ENCODE peak calls at places on chromosomes 13 and 19, in five cellular contexts. One of them, this sample, is unnamed.

GRCh38 chr19:32662186-32662585 is 12.8 kb downstream of the ANKRD27 start:
- DNase-seq in NB4: peak; percentile 62
- DNase-seq in foreskin fibroblast: no peak
- DNase-seq in activated T-helper 1 cell treated with anti-CD3 and anti-CD28 coated beads, Interleukin-12 subunit alpha, Interleukin-12 subunit beta, Interleukin-2, Interleukin-4 antibody, amounts not matched to agents 30 ng/mL and 10 ng/mL and 1 ng/mL, durations not matched to agents 14 hours and 24 hours and 36 hours: no peak
- DNase-seq in heart left ventricle: no peak
- DNase-seq in this sample: no peak

GRCh38 chr13:49374585-49375290 is 69.1 kb downstream of the CAB39L start:
- DNase-seq in NB4: peak; percentile 11
- DNase-seq in foreskin fibroblast: peak; percentile 84
- DNase-seq in activated T-helper 1 cell treated with anti-CD3 and anti-CD28 coated beads, Interleukin-12 subunit alpha, Interleukin-12 subunit beta, Interleukin-2, Interleukin-4 antibody, amounts not matched to agents 30 ng/mL and 10 ng/mL and 1 ng/mL, durations not matched to agents 14 hours and 24 hours and 36 hours: no peak
- DNase-seq in heart left ventricle: no peak
- DNase-seq in this sample: no peak

GRCh38 chr13:66635526-66635925 is 594.6 kb downstream of the PCDH9 start:
- DNase-seq in NB4: no peak
- DNase-seq in foreskin fibroblast: peak; percentile 70
- DNase-seq in activated T-helper 1 cell treated with anti-CD3 and anti-CD28 coated beads, Interleukin-12 subunit alpha, Interleukin-12 subunit beta, Interleukin-2, Interleukin-4 antibody, amounts not matched to agents 30 ng/mL and 10 ng/mL and 1 ng/mL, durations not matched to agents 14 hours and 24 hours and 36 hours: no peak
- DNase-seq in heart left ventricle: no peak
- DNase-seq in this sample: no peak

GRCh38 chr19:54457773-54458647 is 5.6 kb downstream of the LENG9 start:
- DNase-seq in NB4: no peak
- DNase-seq in foreskin fibroblast: no peak
- DNase-seq in activated T-helper 1 cell treated with anti-CD3 and anti-CD28 coated beads, Interleukin-12 subunit alpha, Interleukin-12 subunit beta, Interleukin-2, Interleukin-4 antibody, amounts not matched to agents 30 ng/mL and 10 ng/mL and 1 ng/mL, durations not matched to agents 14 hours and 24 hours and 36 hours: no peak
- DNase-seq in heart left ventricle: no peak
- DNase-seq in this sample: no peak

GRCh38 chr19:57769345-57770131 is at the start of gene ZNF586:
- DNase-seq in NB4: peak; percentile 90
- DNase-seq in foreskin fibroblast: peak; percentile 88
- DNase-seq in activated T-helper 1 cell treated with anti-CD3 and anti-CD28 coated beads, Interleukin-12 subunit alpha, Interleukin-12 subunit beta, Interleukin-2, Interleukin-4 antibody, amounts not matched to agents 30 ng/mL and 10 ng/mL and 1 ng/mL, durations not matched to agents 14 hours and 24 hours and 36 hours: peak; percentile 85
- DNase-seq in heart left ventricle: peak; percentile 95
- DNase-seq in this sample: peak; percentile 99

GRCh38 chr13:35600137-35600536 is 123.6 kb upstream of the MAB21L1 start:
- DNase-seq in NB4: no peak
- DNase-seq in foreskin fibroblast: no peak
- DNase-seq in activated T-helper 1 cell treated with anti-CD3 and anti-CD28 coated beads, Interleukin-12 subunit alpha, Interleukin-12 subunit beta, Interleukin-2, Interleukin-4 antibody, amounts not matched to agents 30 ng/mL and 10 ng/mL and 1 ng/mL, durations not matched to agents 14 hours and 24 hours and 36 hours: no peak
- DNase-seq in heart left ventricle: no peak
- DNase-seq in this sample: no peak

GRCh38 chr19:36514012-36514612 is 14.0 kb downstream of the ZNF260 start:
- DNase-seq in NB4: no peak
- DNase-seq in foreskin fibroblast: no peak
- DNase-seq in activated T-helper 1 cell treated with anti-CD3 and anti-CD28 coated beads, Interleukin-12 subunit alpha, Interleukin-12 subunit beta, Interleukin-2, Interleukin-4 antibody, amounts not matched to agents 30 ng/mL and 10 ng/mL and 1 ng/mL, durations not matched to agents 14 hours and 24 hours and 36 hours: no peak
- DNase-seq in heart left ventricle: no peak
- DNase-seq in this sample: no peak

GRCh38 chr13:90910240-90910639 is 437.2 kb upstream of the MIR17HG start:
- DNase-seq in NB4: no peak
- DNase-seq in foreskin fibroblast: no peak
- DNase-seq in activated T-helper 1 cell treated with anti-CD3 and anti-CD28 coated beads, Interleukin-12 subunit alpha, Interleukin-12 subunit beta, Interleukin-2, Interleukin-4 antibody, amounts not matched to agents 30 ng/mL and 10 ng/mL and 1 ng/mL, durations not matched to agents 14 hours and 24 hours and 36 hours: no peak
- DNase-seq in heart left ventricle: no peak
- DNase-seq in this sample: no peak

GRCh38 chr19:7772752-7773291 is 9.8 kb downstream of the CLEC4M start:
- DNase-seq in NB4: peak; percentile 96
- DNase-seq in foreskin fibroblast: no peak
- DNase-seq in activated T-helper 1 cell treated with anti-CD3 and anti-CD28 coated beads, Interleukin-12 subunit alpha, Interleukin-12 subunit beta, Interleukin-2, Interleukin-4 antibody, amounts not matched to agents 30 ng/mL and 10 ng/mL and 1 ng/mL, durations not matched to agents 14 hours and 24 hours and 36 hours: no peak
- DNase-seq in heart left ventricle: no peak
- DNase-seq in this sample: no peak

GRCh38 chr13:85864963-85865530 is 65.8 kb upstream of the SLITRK6 start:
- DNase-seq in NB4: peak; percentile 36
- DNase-seq in foreskin fibroblast: no peak
- DNase-seq in activated T-helper 1 cell treated with anti-CD3 and anti-CD28 coated beads, Interleukin-12 subunit alpha, Interleukin-12 subunit beta, Interleukin-2, Interleukin-4 antibody, amounts not matched to agents 30 ng/mL and 10 ng/mL and 1 ng/mL, durations not matched to agents 14 hours and 24 hours and 36 hours: no peak
- DNase-seq in heart left ventricle: no peak
- DNase-seq in this sample: peak; percentile 78

GRCh38 chr19:27672309-27673047 is 1540.5 kb downstream of the UQCRFS1 start:
- DNase-seq in NB4: no peak
- DNase-seq in foreskin fibroblast: no peak
- DNase-seq in activated T-helper 1 cell treated with anti-CD3 and anti-CD28 coated beads, Interleukin-12 subunit alpha, Interleukin-12 subunit beta, Interleukin-2, Interleukin-4 antibody, amounts not matched to agents 30 ng/mL and 10 ng/mL and 1 ng/mL, durations not matched to agents 14 hours and 24 hours and 36 hours: no peak
- DNase-seq in heart left ventricle: peak; percentile 72
- DNase-seq in this sample: no peak

GRCh38 chr19:3132971-3133792 is 2.7 kb upstream of the GNA15 start:
- DNase-seq in NB4: peak; percentile 92
- DNase-seq in foreskin fibroblast: peak; percentile 79
- DNase-seq in activated T-helper 1 cell treated with anti-CD3 and anti-CD28 coated beads, Interleukin-12 subunit alpha, Interleukin-12 subunit beta, Interleukin-2, Interleukin-4 antibody, amounts not matched to agents 30 ng/mL and 10 ng/mL and 1 ng/mL, durations not matched to agents 14 hours and 24 hours and 36 hours: peak; percentile 81
- DNase-seq in heart left ventricle: peak; percentile 70
- DNase-seq in this sample: no peak

GRCh38 chr13:113183450-113184129 is 24.9 kb downstream of the PCID2 start:
- DNase-seq in NB4: no peak
- DNase-seq in foreskin fibroblast: no peak
- DNase-seq in activated T-helper 1 cell treated with anti-CD3 and anti-CD28 coated beads, Interleukin-12 subunit alpha, Interleukin-12 subunit beta, Interleukin-2, Interleukin-4 antibody, amounts not matched to agents 30 ng/mL and 10 ng/mL and 1 ng/mL, durations not matched to agents 14 hours and 24 hours and 36 hours: no peak
- DNase-seq in heart left ventricle: no peak
- DNase-seq in this sample: no peak

GRCh38 chr19:30640266-30640965 is 268.2 kb downstream of the ZNF536 start:
- DNase-seq in NB4: no peak
- DNase-seq in foreskin fibroblast: no peak
- DNase-seq in activated T-helper 1 cell treated with anti-CD3 and anti-CD28 coated beads, Interleukin-12 subunit alpha, Interleukin-12 subunit beta, Interleukin-2, Interleukin-4 antibody, amounts not matched to agents 30 ng/mL and 10 ng/mL and 1 ng/mL, durations not matched to agents 14 hours and 24 hours and 36 hours: no peak
- DNase-seq in heart left ventricle: no peak
- DNase-seq in this sample: no peak

GRCh38 chr19:43957891-43958290 is 6.9 kb downstream of the ZNF221 start:
- DNase-seq in NB4: no peak
- DNase-seq in foreskin fibroblast: peak; percentile 87
- DNase-seq in activated T-helper 1 cell treated with anti-CD3 and anti-CD28 coated beads, Interleukin-12 subunit alpha, Interleukin-12 subunit beta, Interleukin-2, Interleukin-4 antibody, amounts not matched to agents 30 ng/mL and 10 ng/mL and 1 ng/mL, durations not matched to agents 14 hours and 24 hours and 36 hours: no peak
- DNase-seq in heart left ventricle: no peak
- DNase-seq in this sample: no peak

GRCh38 chr13:20869540-20869939 is 33.0 kb downstream of the XPO4 start:
- DNase-seq in NB4: no peak
- DNase-seq in foreskin fibroblast: no peak
- DNase-seq in activated T-helper 1 cell treated with anti-CD3 and anti-CD28 coated beads, Interleukin-12 subunit alpha, Interleukin-12 subunit beta, Interleukin-2, Interleukin-4 antibody, amounts not matched to agents 30 ng/mL and 10 ng/mL and 1 ng/mL, durations not matched to agents 14 hours and 24 hours and 36 hours: no peak
- DNase-seq in heart left ventricle: no peak
- DNase-seq in this sample: no peak

GRCh38 chr13:30923423-30923822 is 9.0 kb upstream of the TEX26 start:
- DNase-seq in NB4: no peak
- DNase-seq in foreskin fibroblast: no peak
- DNase-seq in activated T-helper 1 cell treated with anti-CD3 and anti-CD28 coated beads, Interleukin-12 subunit alpha, Interleukin-12 subunit beta, Interleukin-2, Interleukin-4 antibody, amounts not matched to agents 30 ng/mL and 10 ng/mL and 1 ng/mL, durations not matched to agents 14 hours and 24 hours and 36 hours: no peak
- DNase-seq in heart left ventricle: no peak
- DNase-seq in this sample: no peak

GRCh38 chr19:2500157-2500556 is 24.2 kb downstream of the GADD45B start:
- DNase-seq in NB4: no peak
- DNase-seq in foreskin fibroblast: no peak
- DNase-seq in activated T-helper 1 cell treated with anti-CD3 and anti-CD28 coated beads, Interleukin-12 subunit alpha, Interleukin-12 subunit beta, Interleukin-2, Interleukin-4 antibody, amounts not matched to agents 30 ng/mL and 10 ng/mL and 1 ng/mL, durations not matched to agents 14 hours and 24 hours and 36 hours: no peak
- DNase-seq in heart left ventricle: no peak
- DNase-seq in this sample: no peak

GRCh38 chr13:109348514-109349340 is 437.7 kb downstream of the IRS2 start:
- DNase-seq in NB4: no peak
- DNase-seq in foreskin fibroblast: peak; percentile 39
- DNase-seq in activated T-helper 1 cell treated with anti-CD3 and anti-CD28 coated beads, Interleukin-12 subunit alpha, Interleukin-12 subunit beta, Interleukin-2, Interleukin-4 antibody, amounts not matched to agents 30 ng/mL and 10 ng/mL and 1 ng/mL, durations not matched to agents 14 hours and 24 hours and 36 hours: no peak
- DNase-seq in heart left ventricle: no peak
- DNase-seq in this sample: no peak

GRCh38 chr13:22214184-22214583 is 543.3 kb downstream of the FGF9 start:
- DNase-seq in NB4: no peak
- DNase-seq in foreskin fibroblast: no peak
- DNase-seq in activated T-helper 1 cell treated with anti-CD3 and anti-CD28 coated beads, Interleukin-12 subunit alpha, Interleukin-12 subunit beta, Interleukin-2, Interleukin-4 antibody, amounts not matched to agents 30 ng/mL and 10 ng/mL and 1 ng/mL, durations not matched to agents 14 hours and 24 hours and 36 hours: no peak
- DNase-seq in heart left ventricle: no peak
- DNase-seq in this sample: no peak

GRCh38 chr13:38202730-38203129 is 146.9 kb upstream of the UFM1 start:
- DNase-seq in NB4: no peak
- DNase-seq in foreskin fibroblast: no peak
- DNase-seq in activated T-helper 1 cell treated with anti-CD3 and anti-CD28 coated beads, Interleukin-12 subunit alpha, Interleukin-12 subunit beta, Interleukin-2, Interleukin-4 antibody, amounts not matched to agents 30 ng/mL and 10 ng/mL and 1 ng/mL, durations not matched to agents 14 hours and 24 hours and 36 hours: no peak
- DNase-seq in heart left ventricle: no peak
- DNase-seq in this sample: no peak

GRCh38 chr19:55476100-55476775 is at the start of gene ZNF628:
- DNase-seq in NB4: peak; percentile 96
- DNase-seq in foreskin fibroblast: peak; percentile 99
- DNase-seq in activated T-helper 1 cell treated with anti-CD3 and anti-CD28 coated beads, Interleukin-12 subunit alpha, Interleukin-12 subunit beta, Interleukin-2, Interleukin-4 antibody, amounts not matched to agents 30 ng/mL and 10 ng/mL and 1 ng/mL, durations not matched to agents 14 hours and 24 hours and 36 hours: peak; percentile 96
- DNase-seq in heart left ventricle: peak; percentile 100
- DNase-seq in this sample: peak; percentile 99

GRCh38 chr13:110303644-110304043 is 3.3 kb downstream of the COL4A1 start:
- DNase-seq in NB4: no peak
- DNase-seq in foreskin fibroblast: no peak
- DNase-seq in activated T-helper 1 cell treated with anti-CD3 and anti-CD28 coated beads, Interleukin-12 subunit alpha, Interleukin-12 subunit beta, Interleukin-2, Interleukin-4 antibody, amounts not matched to agents 30 ng/mL and 10 ng/mL and 1 ng/mL, durations not matched to agents 14 hours and 24 hours and 36 hours: no peak
- DNase-seq in heart left ventricle: no peak
- DNase-seq in this sample: no peak

GRCh38 chr19:19884583-19884982 is 16.2 kb upstream of the ZNF93 start:
- DNase-seq in NB4: no peak
- DNase-seq in foreskin fibroblast: no peak
- DNase-seq in activated T-helper 1 cell treated with anti-CD3 and anti-CD28 coated beads, Interleukin-12 subunit alpha, Interleukin-12 subunit beta, Interleukin-2, Interleukin-4 antibody, amounts not matched to agents 30 ng/mL and 10 ng/mL and 1 ng/mL, durations not matched to agents 14 hours and 24 hours and 36 hours: no peak
- DNase-seq in heart left ventricle: no peak
- DNase-seq in this sample: no peak

GRCh38 chr19:55080121-55080914 is 4.6 kb downstream of the EPS8L1 start:
- DNase-seq in NB4: peak; percentile 81
- DNase-seq in foreskin fibroblast: peak; percentile 72
- DNase-seq in activated T-helper 1 cell treated with anti-CD3 and anti-CD28 coated beads, Interleukin-12 subunit alpha, Interleukin-12 subunit beta, Interleukin-2, Interleukin-4 antibody, amounts not matched to agents 30 ng/mL and 10 ng/mL and 1 ng/mL, durations not matched to agents 14 hours and 24 hours and 36 hours: peak; percentile 71
- DNase-seq in heart left ventricle: peak; percentile 74
- DNase-seq in this sample: peak; percentile 91

GRCh38 chr13:113029487-113030258 is 60.7 kb downstream of the MCF2L start:
- DNase-seq in NB4: peak; percentile 47
- DNase-seq in foreskin fibroblast: no peak
- DNase-seq in activated T-helper 1 cell treated with anti-CD3 and anti-CD28 coated beads, Interleukin-12 subunit alpha, Interleukin-12 subunit beta, Interleukin-2, Interleukin-4 antibody, amounts not matched to agents 30 ng/mL and 10 ng/mL and 1 ng/mL, durations not matched to agents 14 hours and 24 hours and 36 hours: no peak
- DNase-seq in heart left ventricle: no peak
- DNase-seq in this sample: peak; percentile 81

This sample was measured in GM23338.